ENCODE peak calls at places on chromosomes 7 and 10, in six cellular contexts. B is CD8-positive, alpha-beta T cell; S is tibial artery; F is SK-N-SH; W is GM23338; I is psoas muscle. D is an unnamed sample. For H3K4me1, the result is how much of the 10 kb centered on the place peaks cover.

GRCh38 chr10:92792661-92793060 is 55.7 kb upstream of the EXOC6 start:
- DNase-seq in S (no peak), I (no peak), B (no peak), F (no peak), W (no peak), D (no peak)

GRCh38 chr10:78944658-78945333 is 124.0 kb upstream of the ZMIZ1 start:
- DNase-seq in S (peak), I (peak), B (no peak), F (no peak), W (no peak), D (peak)

GRCh38 chr10:71796749-71797405 is 23.6 kb upstream of the VSIR start:
- DNase-seq in F (no peak), I (peak), S (no peak), B (no peak), W (peak), D (no peak)

GRCh38 chr7:46576950-46577349 is 655.9 kb upstream of the IGFBP3 start:
- DNase-seq in B (no peak), S (no peak), W (no peak), F (no peak), I (no peak), D (peak)

GRCh38 chr7:50868426-50869100 is 85.9 kb upstream of the GRB10 start:
- DNase-seq in F (no peak), W (no peak), B (no peak), S (no peak), I (no peak), D (peak)

GRCh38 chr10:12566161-12567115 is 217.1 kb downstream of the CAMK1D start:
- DNase-seq in S (peak), F (no peak), W (no peak), I (peak), B (no peak), D (peak)

GRCh38 chr10:49518982-49519578 is 19.8 kb downstream of the ERCC6 start:
- DNase-seq in B (no peak), S (no peak), F (peak), I (no peak), W (peak), D (peak)

GRCh38 chr7:44473295-44473694 is 17.2 kb downstream of the NUDCD3 start:
- DNase-seq in B (no peak), F (no peak), W (no peak), S (no peak), I (no peak), D (no peak)

GRCh38 chr7:51256244-51256781 is 60.3 kb downstream of the COBL start:
- DNase-seq in S (no peak), I (no peak), W (no peak), B (no peak), F (no peak), D (no peak)

GRCh38 chr7:3078458-3078857 is 34.8 kb upstream of the CARD11 start:
- DNase-seq in F (peak), W (no peak), B (no peak), S (no peak), I (no peak), D (no peak)

GRCh38 chr7:140039071-140039470 is 23.7 kb downstream of the PARP12 start:
- DNase-seq in I (no peak), B (no peak), S (no peak), W (no peak), F (no peak), D (no peak)

GRCh38 chr7:114622189-114622588 is 207.6 kb downstream of the FOXP2 start:
- DNase-seq in B (no peak), W (no peak), S (no peak), I (no peak), F (no peak), D (no peak)

GRCh38 chr7:27605689-27606269 is 56.9 kb downstream of the HIBADH start:
- DNase-seq in I (no peak), F (no peak), S (no peak), B (no peak), W (peak), D (peak)

GRCh38 chr7:99499356-99499712 is 747 bp downstream of the ZNF394 start:
- DNase-seq in B (no peak), F (no peak), W (no peak), S (no peak), I (no peak), D (no peak)

GRCh38 chr7:27108390-27109127 is 6.1 kb upstream of the HOXA2 start:
- DNase-seq in W (peak), F (no peak), B (no peak), S (no peak), I (peak), D (no peak)

GRCh38 chr10:123583639-123584418 is 82.3 kb upstream of the GPR26 start:
- DNase-seq in S (peak), I (peak), W (peak), B (no peak), F (peak), D (peak)

GRCh38 chr10:125962200-125962599 is 65.8 kb downstream of the FANK1 start:
- DNase-seq in F (no peak), W (no peak), S (no peak), I (no peak), B (no peak), D (no peak)

GRCh38 chr10:28367865-28368541 is 65.1 kb upstream of the MPP7 start:
- DNase-seq in B (peak), W (no peak), I (no peak), F (no peak), S (no peak), D (peak)

GRCh38 chr7:128190051-128190640 is 50.9 kb upstream of the LEP start:
- DNase-seq in F (no peak), W (no peak), S (no peak), B (no peak), I (no peak), D (no peak)

GRCh38 chr10:29598861-29599311 is 35.9 kb downstream of the SVIL start:
- DNase-seq in S (no peak), F (no peak), B (no peak), W (no peak), I (peak), D (peak)

GRCh38 chr7:97639036-97639435 is 92.8 kb upstream of the TAC1 start:
- DNase-seq in B (no peak), W (no peak), S (no peak), F (no peak), I (no peak), D (no peak)

GRCh38 chr10:62895058-62895457 is 78.9 kb upstream of the EGR2 start:
- DNase-seq in F (no peak), B (no peak), I (no peak), W (no peak), S (no peak), D (peak)

GRCh38 chr7:39758234-39758970 is 135.0 kb downstream of the RALA start:
- DNase-seq in B (no peak), F (no peak), S (no peak), I (no peak), W (no peak), D (no peak)

GRCh38 chr10:50909334-50910014 is 24.0 kb upstream of the A1CF start:
- DNase-seq in I (no peak), W (no peak), F (no peak), B (no peak), S (no peak), D (no peak)

GRCh38 chr7:107813524-107813923 is 10.5 kb upstream of the SLC26A3 start:
- DNase-seq in S (no peak), B (no peak), I (no peak), F (no peak), W (no peak), D (no peak)

GRCh38 chr10:6383099-6383812 is 180.5 kb downstream of the PFKFB3 start:
- DNase-seq in W (no peak), S (no peak), F (no peak), I (no peak), B (no peak), D (peak)

GRCh38 chr10:70758757-70759514 is 26.2 kb downstream of the TBATA start:
- DNase-seq in S (peak), I (peak), F (peak), B (peak), W (peak), D (peak)

GRCh38 chr10:71397340-71398212 is 856 bp downstream of the CDH23 start:
- DNase-seq in B (no peak), I (no peak), F (peak), S (no peak), W (peak), D (no peak)

GRCh38 chr7:44980393-44981034 is 1.7 kb upstream of the MYO1G start:
- DNase-seq in B (peak), F (no peak), I (no peak), W (no peak), S (no peak), D (no peak)

GRCh38 chr10:48451969-48452878 is 145.7 kb downstream of the MAPK8 start:
- DNase-seq in F (no peak), B (no peak), S (no peak), W (no peak), I (peak), D (no peak)

GRCh38 chr7:45922810-45923209 is 1.7 kb upstream of the IGFBP3 start:
- DNase-seq in S (no peak), I (no peak), B (no peak), F (no peak), W (no peak), D (peak)

GRCh38 chr7:96169439-96169838 is 152.5 kb downstream of the SLC25A13 start:
- DNase-seq in S (no peak), W (no peak), F (no peak), I (no peak), B (no peak), D (no peak)

GRCh38 chr10:80443531-80443974 is 10.6 kb upstream of the TSPAN14 start:
- DNase-seq in F (peak), S (peak), B (no peak), W (peak), I (no peak), D (peak)

GRCh38 chr7:105337529-105337928 is 51.2 kb downstream of the SRPK2 start:
- DNase-seq in I (no peak), S (no peak), W (no peak), F (no peak), B (no peak), D (no peak)

GRCh38 chr7:767580-767940 is 40.5 kb upstream of the PRKAR1B start:
- DNase-seq in W (no peak), F (peak), I (no peak), B (no peak), S (no peak), D (no peak)

GRCh38 chr7:139681812-139682135 is 96.0 kb downstream of the HIPK2 start:
- DNase-seq in F (no peak), W (no peak), B (no peak), S (no peak), I (no peak), D (no peak)

GRCh38 chr7:74525881-74526280 is 72.2 kb downstream of the GTF2IRD1 start:
- DNase-seq in B (no peak), F (no peak), W (peak), S (no peak), I (no peak), D (no peak)

GRCh38 chr10:14604181-14605142 is 170.2 kb downstream of the FAM107B start:
- DNase-seq in I (peak), B (peak), S (peak), W (peak), F (peak), D (peak)

GRCh38 chr10:98312349-98312748 is 44.4 kb upstream of the LOXL4 start:
- DNase-seq in I (no peak), S (no peak), F (no peak), W (no peak), B (no peak), D (no peak)
- H3K4me1 ChIP-seq in I (under half), S (under half), F (under half), W (under half), B (under half), D (under half)

GRCh38 chr7:150340875-150341262 is 560 bp downstream of the RARRES2 start:
- DNase-seq in B (no peak), W (no peak), F (no peak), S (peak), I (no peak), D (no peak)
- H3K4me1 ChIP-seq in B (under half), W (under half), F (under half), S (under half), I (under half), D (under half)

GRCh38 chr7:106347229-106347833 is 62.5 kb upstream of the NAMPT start:
- DNase-seq in S (no peak), B (no peak), W (no peak), F (no peak), I (no peak), D (no peak)
- H3K4me1 ChIP-seq in S (under half), B (under half), W (under half), F (under half), I (under half), D (under half)

GRCh38 chr10:86359933-86360332 is 6.7 kb downstream of the GRID1 start:
- DNase-seq in B (no peak), S (no peak), F (no peak), I (no peak), W (no peak), D (no peak)
- H3K4me1 ChIP-seq in B (under half), S (under half), F (under half), I (under half), W (under half), D (under half)

GRCh38 chr7:101239951-101240220 is 2.3 kb upstream of the CLDN15 start:
- DNase-seq in B (no peak), F (peak), S (no peak), I (no peak), W (no peak), D (no peak)

GRCh38 chr7:101238226-101239182 is 902 bp upstream of the CLDN15 start:
- DNase-seq in F (peak), I (no peak), B (no peak), S (no peak), W (no peak), D (no peak)

GRCh38 chr7:101239191-101239950 is 1.8 kb upstream of the CLDN15 start:
- DNase-seq in W (no peak), B (no peak), I (no peak), F (peak), S (no peak), D (no peak)

GRCh38 chr7:101240226-101241014 is 2.8 kb upstream of the CLDN15 start:
- DNase-seq in F (peak), I (no peak), W (no peak), S (no peak), B (no peak), D (no peak)

GRCh38 chr7:101241015-101241363 is 3.4 kb upstream of the CLDN15 start:
- DNase-seq in S (no peak), B (no peak), I (no peak), F (no peak), W (no peak), D (no peak)
- H3K4me1 ChIP-seq in S (under half), B (under half), I (under half), F (under half), W (under half), D (half or more)